ENCODE peak calls at places on chromosomes 2 and 18, in six cellular contexts. P, R, A, S, Z and F are unnamed samples.

GRCh38 chr2:189086710-189087109 is 92.9 kb downstream of the COL5A2 start:
- DNase-seq in P (no peak), R (no peak), A (no peak), S (no peak), Z (no peak), F (no peak)

GRCh38 chr2:12045864-12046291 is 299.4 kb downstream of the LPIN1 start:
- DNase-seq in P (no peak), R (no peak), A (no peak), S (no peak), Z (no peak), F (no peak)

GRCh38 chr2:43070039-43070438 is 156.4 kb downstream of the ZFP36L2 start:
- DNase-seq in P (no peak), R (peak; percentile 41), A (peak; percentile 66), S (no peak), Z (no peak), F (no peak)

GRCh38 chr2:220969348-220969747 is 602.8 kb downstream of the EPHA4 start:
- DNase-seq in P (no peak), R (no peak), A (no peak), S (no peak), Z (no peak), F (no peak)

GRCh38 chr18:24613887-24614286 is 153.4 kb downstream of the HRH4 start:
- DNase-seq in P (no peak), R (no peak), A (no peak), S (no peak), Z (no peak), F (no peak)

GRCh38 chr2:107657049-107657448 is 169.6 kb upstream of the RGPD4 start:
- DNase-seq in P (no peak), R (no peak), A (no peak), S (no peak), Z (no peak), F (no peak)

GRCh38 chr2:219507555-219508443 is 6.5 kb upstream of the ASIC4 start:
- DNase-seq in P (no peak), R (no peak), A (no peak), S (no peak), Z (no peak), F (no peak)

GRCh38 chr2:191178066-191178701 is 27.4 kb upstream of the STAT4 start:
- DNase-seq in P (no peak), R (no peak), A (no peak), S (no peak), Z (no peak), F (no peak)

GRCh38 chr18:36638224-36638623 is 190.6 kb downstream of the TPGS2 start:
- DNase-seq in P (no peak), R (no peak), A (no peak), S (no peak), Z (no peak), F (no peak)

GRCh38 chr18:11179959-11180519 is 30.7 kb upstream of the PIEZO2 start:
- DNase-seq in P (no peak), R (no peak), A (no peak), S (no peak), Z (no peak), F (no peak)

GRCh38 chr2:215314896-215315295 is 3.0 kb downstream of the ATIC start:
- DNase-seq in P (no peak), R (no peak), A (no peak), S (no peak), Z (no peak), F (no peak)

GRCh38 chr2:46471-47345 is at the start of gene FAM110C:
- DNase-seq in P (peak; percentile 71), R (peak; percentile 87), A (peak; percentile 80), S (peak; percentile 54), Z (peak; percentile 80), F (no peak)